ENCODE peak calls at places on chromosomes 5 and 9, in eight cellular contexts. One of them, this sample, is unnamed.

GRCh38 chr5:80324912-80325311 is 5.1 kb downstream of the SPZ1 start:
- DNase-seq in K562: no peak
- DNase-seq in GM12891: no peak
- DNase-seq in GM12892: no peak
- DNase-seq in body of pancreas: no peak
- DNase-seq in upper lobe of left lung: no peak
- DNase-seq in tibial nerve: no peak
- DNase-seq in stomach: no peak
- DNase-seq in this sample: no peak

GRCh38 chr9:113609562-113610318 is 146.2 kb downstream of the RGS3 start:
- DNase-seq in GM12892: no peak
- DNase-seq in tibial nerve: peak
- DNase-seq in GM12891: no peak
- DNase-seq in K562: no peak
- DNase-seq in upper lobe of left lung: peak
- DNase-seq in body of pancreas: peak
- DNase-seq in stomach: peak
- DNase-seq in this sample: no peak

GRCh38 chr9:68530618-68531017 is 10.1 kb downstream of the TMEM252 start:
- DNase-seq in stomach: peak
- DNase-seq in GM12892: no peak
- DNase-seq in upper lobe of left lung: peak
- DNase-seq in body of pancreas: peak
- DNase-seq in K562: no peak
- DNase-seq in tibial nerve: peak
- DNase-seq in GM12891: no peak
- DNase-seq in this sample: no peak

GRCh38 chr5:33994845-33995244 is 10.4 kb upstream of the SLC45A2 start:
- DNase-seq in K562: no peak
- DNase-seq in upper lobe of left lung: no peak
- DNase-seq in GM12892: no peak
- DNase-seq in tibial nerve: no peak
- DNase-seq in body of pancreas: no peak
- DNase-seq in stomach: no peak
- DNase-seq in GM12891: no peak
- DNase-seq in this sample: no peak

GRCh38 chr5:163444526-163444925 is 7.1 kb downstream of the CCNG1 start:
- DNase-seq in body of pancreas: no peak
- DNase-seq in stomach: no peak
- DNase-seq in upper lobe of left lung: no peak
- DNase-seq in GM12891: no peak
- DNase-seq in tibial nerve: no peak
- DNase-seq in GM12892: no peak
- DNase-seq in K562: no peak
- DNase-seq in this sample: no peak

GRCh38 chr5:92634883-92635282 is 946.1 kb downstream of the NR2F1-AS1 start:
- DNase-seq in tibial nerve: no peak
- DNase-seq in GM12892: no peak
- DNase-seq in K562: no peak
- DNase-seq in stomach: no peak
- DNase-seq in upper lobe of left lung: no peak
- DNase-seq in GM12891: no peak
- DNase-seq in body of pancreas: no peak
- DNase-seq in this sample: no peak

GRCh38 chr5:73295447-73295846 is 122.5 kb downstream of the TMEM174 start:
- DNase-seq in K562: no peak
- DNase-seq in GM12891: no peak
- DNase-seq in upper lobe of left lung: no peak
- DNase-seq in GM12892: no peak
- DNase-seq in tibial nerve: no peak
- DNase-seq in stomach: no peak
- DNase-seq in body of pancreas: no peak
- DNase-seq in this sample: no peak

GRCh38 chr5:108303611-108304010 is 78.3 kb downstream of the FBXL17 start:
- DNase-seq in K562: no peak
- DNase-seq in body of pancreas: no peak
- DNase-seq in upper lobe of left lung: no peak
- DNase-seq in GM12891: no peak
- DNase-seq in tibial nerve: no peak
- DNase-seq in GM12892: no peak
- DNase-seq in stomach: no peak
- DNase-seq in this sample: no peak

GRCh38 chr9:135506327-135507103 is 6.0 kb downstream of the MRPS2 start:
- DNase-seq in GM12892: no peak
- DNase-seq in GM12891: no peak
- DNase-seq in upper lobe of left lung: no peak
- DNase-seq in body of pancreas: peak
- DNase-seq in stomach: no peak
- DNase-seq in tibial nerve: no peak
- DNase-seq in K562: peak
- DNase-seq in this sample: no peak

GRCh38 chr5:176596689-176597416 is 13.1 kb downstream of the GPRIN1 start:
- DNase-seq in stomach: peak
- DNase-seq in tibial nerve: no peak
- DNase-seq in GM12892: peak
- DNase-seq in K562: no peak
- DNase-seq in body of pancreas: peak
- DNase-seq in GM12891: peak
- DNase-seq in upper lobe of left lung: peak
- DNase-seq in this sample: no peak

GRCh38 chr9:91677354-91677753 is 253.7 kb upstream of the NFIL3 start:
- DNase-seq in stomach: no peak
- DNase-seq in upper lobe of left lung: no peak
- DNase-seq in body of pancreas: no peak
- DNase-seq in K562: no peak
- DNase-seq in GM12892: no peak
- DNase-seq in GM12891: no peak
- DNase-seq in tibial nerve: no peak
- DNase-seq in this sample: no peak

GRCh38 chr9:109499631-109500120 is 1.6 kb upstream of the PTPN3 start:
- DNase-seq in GM12892: no peak
- DNase-seq in GM12891: no peak
- DNase-seq in upper lobe of left lung: peak
- DNase-seq in stomach: peak
- DNase-seq in tibial nerve: no peak
- DNase-seq in body of pancreas: peak
- DNase-seq in K562: no peak
- DNase-seq in this sample: peak

GRCh38 chr5:68548959-68549676 is 333.6 kb downstream of the PIK3R1 start:
- DNase-seq in stomach: no peak
- DNase-seq in K562: peak
- DNase-seq in GM12892: no peak
- DNase-seq in body of pancreas: no peak
- DNase-seq in upper lobe of left lung: no peak
- DNase-seq in tibial nerve: no peak
- DNase-seq in GM12891: no peak
- DNase-seq in this sample: no peak

GRCh38 chr5:127564002-127564769 is 46.7 kb downstream of the PRRC1 start:
- DNase-seq in GM12891: peak
- DNase-seq in K562: peak
- DNase-seq in GM12892: no peak
- DNase-seq in body of pancreas: peak
- DNase-seq in tibial nerve: peak
- DNase-seq in upper lobe of left lung: peak
- DNase-seq in stomach: peak
- DNase-seq in this sample: no peak

DNA sequence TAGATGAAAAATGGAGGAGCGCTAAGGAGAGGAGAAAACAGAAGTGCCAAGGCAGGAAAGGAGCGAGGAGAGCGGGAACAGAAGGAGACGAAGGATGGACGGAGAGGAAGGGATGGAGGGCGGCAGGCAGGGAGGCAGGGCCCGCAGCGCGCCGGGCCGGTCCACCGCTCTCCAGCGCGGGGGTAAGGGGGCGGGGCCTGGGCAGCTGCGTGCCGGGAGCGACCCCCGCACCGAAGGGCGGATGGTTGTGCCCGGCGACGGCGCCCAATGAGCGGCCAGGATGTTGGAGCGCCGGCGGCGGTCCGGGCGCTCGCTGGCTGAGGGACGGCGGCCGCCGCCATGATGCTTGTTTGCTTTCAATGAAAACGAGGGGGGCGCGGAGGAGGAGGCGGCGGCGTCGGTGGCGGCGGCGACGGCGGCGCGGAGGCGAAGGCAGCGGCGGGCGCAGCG is at the start of gene CNOT6:
- DNase-seq in K562: peak
- DNase-seq in body of pancreas: peak
- DNase-seq in upper lobe of left lung: peak
- DNase-seq in tibial nerve: peak
- DNase-seq in GM12892: peak
- DNase-seq in GM12891: peak
- DNase-seq in stomach: peak
- DNase-seq in this sample: peak
- TF ChIP-seq POLR2A in K562: peak
- TF ChIP-seq POLR2A in body of pancreas: peak
- TF ChIP-seq POLR2A in upper lobe of left lung: peak
- TF ChIP-seq POLR2A in tibial nerve: peak
- TF ChIP-seq POLR2A in GM12892: peak
- TF ChIP-seq POLR2A in GM12891: peak
- TF ChIP-seq POLR2A in stomach: no peak
- TF ChIP-seq POLR2A in this sample: peak

GRCh38 chr9:131650254-131650653 is 89.6 kb downstream of the RAPGEF1 start:
- DNase-seq in GM12891: no peak
- DNase-seq in GM12892: no peak
- DNase-seq in K562: no peak
- DNase-seq in upper lobe of left lung: peak
- DNase-seq in tibial nerve: peak
- DNase-seq in body of pancreas: no peak
- DNase-seq in stomach: no peak
- DNase-seq in this sample: no peak
- TF ChIP-seq POLR2A in GM12891: no peak
- TF ChIP-seq POLR2A in GM12892: no peak
- TF ChIP-seq POLR2A in K562: no peak
- TF ChIP-seq POLR2A in upper lobe of left lung: no peak
- TF ChIP-seq POLR2A in tibial nerve: no peak
- TF ChIP-seq POLR2A in body of pancreas: no peak
- TF ChIP-seq POLR2A in stomach: no peak
- TF ChIP-seq POLR2A in this sample: no peak

GRCh38 chr9:128127568-128127989 is at the start of gene PTGES2:
- DNase-seq in GM12892: peak
- DNase-seq in stomach: peak
- DNase-seq in K562: peak
- DNase-seq in body of pancreas: peak
- DNase-seq in tibial nerve: peak
- DNase-seq in upper lobe of left lung: peak
- DNase-seq in GM12891: peak
- DNase-seq in this sample: peak
- TF ChIP-seq POLR2A in GM12892: peak
- TF ChIP-seq POLR2A in stomach: no peak
- TF ChIP-seq POLR2A in K562: no peak
- TF ChIP-seq POLR2A in body of pancreas: no peak
- TF ChIP-seq POLR2A in tibial nerve: no peak
- TF ChIP-seq POLR2A in upper lobe of left lung: no peak
- TF ChIP-seq POLR2A in GM12891: peak
- TF ChIP-seq POLR2A in this sample: peak

GRCh38 chr9:130861372-130862180 is 26.5 kb downstream of the ABL1 start:
- DNase-seq in body of pancreas: no peak
- DNase-seq in GM12891: no peak
- DNase-seq in GM12892: no peak
- DNase-seq in stomach: no peak
- DNase-seq in K562: no peak
- DNase-seq in upper lobe of left lung: no peak
- DNase-seq in tibial nerve: no peak
- DNase-seq in this sample: no peak

GRCh38 chr9:130858734-130859705 is 24.0 kb downstream of the ABL1 start:
- DNase-seq in upper lobe of left lung: no peak
- DNase-seq in body of pancreas: no peak
- DNase-seq in GM12892: no peak
- DNase-seq in K562: no peak
- DNase-seq in tibial nerve: no peak
- DNase-seq in stomach: no peak
- DNase-seq in GM12891: no peak
- DNase-seq in this sample: no peak

GRCh38 chr9:130862747-130863146 is 27.7 kb downstream of the ABL1 start:
- DNase-seq in upper lobe of left lung: no peak
- DNase-seq in K562: no peak
- DNase-seq in tibial nerve: no peak
- DNase-seq in GM12891: no peak
- DNase-seq in stomach: no peak
- DNase-seq in body of pancreas: no peak
- DNase-seq in GM12892: no peak
- DNase-seq in this sample: no peak

GRCh38 chr9:130862217-130862616 is 27.2 kb downstream of the ABL1 start:
- DNase-seq in tibial nerve: no peak
- DNase-seq in body of pancreas: no peak
- DNase-seq in GM12891: no peak
- DNase-seq in stomach: no peak
- DNase-seq in upper lobe of left lung: no peak
- DNase-seq in GM12892: no peak
- DNase-seq in K562: no peak
- DNase-seq in this sample: no peak

DNA sequence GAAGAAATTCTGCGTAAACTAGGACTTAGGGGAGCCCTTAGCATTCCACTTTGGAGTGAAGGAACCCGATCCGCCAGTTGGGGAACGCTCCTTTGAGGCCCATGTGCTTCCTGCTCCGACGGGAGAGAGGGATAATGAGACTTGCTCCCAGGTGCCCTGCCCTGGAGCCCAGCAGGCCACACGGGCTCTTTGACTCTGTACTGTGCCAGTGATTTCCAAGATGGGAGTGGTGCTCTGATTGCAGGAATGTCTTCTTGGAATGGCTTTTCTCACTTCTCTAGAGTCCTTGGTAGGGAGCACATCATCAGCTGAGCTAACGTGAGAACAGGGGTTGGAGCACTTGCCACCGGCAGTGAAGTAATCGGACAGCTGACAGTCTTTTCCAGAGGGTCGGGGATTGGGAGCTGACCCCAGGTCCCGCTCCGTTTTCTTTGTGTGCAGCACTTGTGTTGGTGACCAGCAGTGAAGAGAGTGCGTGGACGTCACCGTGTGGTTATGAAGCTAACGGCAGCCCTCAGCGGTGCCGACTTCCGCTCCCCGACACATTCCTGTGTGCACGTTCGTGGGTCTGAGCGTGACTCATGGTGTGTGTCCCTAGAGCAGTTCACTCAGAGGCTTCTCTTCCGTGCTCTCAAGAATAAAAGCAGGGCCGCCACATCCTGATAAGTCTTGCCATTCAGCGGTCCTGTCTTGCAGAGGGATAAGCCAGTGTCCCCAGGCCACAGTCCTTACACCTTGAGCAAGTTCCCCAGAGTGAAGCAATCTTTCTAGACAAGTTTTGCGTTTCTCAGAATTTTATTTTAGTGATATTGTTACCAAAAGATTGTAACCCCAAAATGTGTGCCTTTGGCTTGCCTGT is 25.6 kb downstream of the ABL1 start:
- DNase-seq in GM12891: no peak
- DNase-seq in body of pancreas: peak
- DNase-seq in tibial nerve: peak
- DNase-seq in stomach: peak
- DNase-seq in K562: peak
- DNase-seq in GM12892: no peak
- DNase-seq in upper lobe of left lung: peak
- DNase-seq in this sample: no peak
- TF ChIP-seq POLR2A in GM12891: no peak
- TF ChIP-seq POLR2A in body of pancreas: no peak
- TF ChIP-seq POLR2A in tibial nerve: no peak
- TF ChIP-seq POLR2A in stomach: no peak
- TF ChIP-seq POLR2A in K562: no peak
- TF ChIP-seq POLR2A in GM12892: no peak
- TF ChIP-seq POLR2A in upper lobe of left lung: no peak
- TF ChIP-seq POLR2A in this sample: no peak

GRCh38 chr9:5499889-5500398 is 10.4 kb upstream of the PDCD1LG2 start:
- DNase-seq in GM12891: no peak
- DNase-seq in K562: peak
- DNase-seq in tibial nerve: peak
- DNase-seq in stomach: no peak
- DNase-seq in body of pancreas: peak
- DNase-seq in GM12892: no peak
- DNase-seq in upper lobe of left lung: peak
- DNase-seq in this sample: no peak
- TF ChIP-seq POLR2A in GM12891: no peak
- TF ChIP-seq POLR2A in K562: no peak
- TF ChIP-seq POLR2A in tibial nerve: no peak
- TF ChIP-seq POLR2A in stomach: no peak
- TF ChIP-seq POLR2A in body of pancreas: no peak
- TF ChIP-seq POLR2A in GM12892: no peak
- TF ChIP-seq POLR2A in upper lobe of left lung: no peak
- TF ChIP-seq POLR2A in this sample: no peak

This sample was measured in H54.